ENCODE peak calls at places on chromosome 3, in five cellular contexts. D, P, B, S and R are unnamed samples.
A peak's percentile ranks its signal among the peaks of the same experiment; 100 is the strongest.

GRCh38 chr3:149252272-149252671 is 30.6 kb upstream of the CP start:
- DNase-seq in S (no peak), P (no peak), D (no peak), B (no peak), R (no peak)

GRCh38 chr3:186225603-186226002 is 116.7 kb upstream of the ETV5 start:
- DNase-seq in D (no peak), S (no peak), B (peak; percentile 86), P (no peak), R (no peak)

GRCh38 chr3:64351713-64352595 is 126.7 kb upstream of the PRICKLE2 start:
- DNase-seq in D (peak; percentile 54), B (no peak), P (no peak), S (no peak), R (peak; percentile 53)

GRCh38 chr3:41274944-41275668 is 75.8 kb downstream of the CTNNB1 start:
- DNase-seq in D (peak; percentile 50), S (no peak), P (no peak), B (no peak), R (no peak)

GRCh38 chr3:157447026-157447694 is 10.5 kb downstream of the PTX3 start:
- DNase-seq in P (no peak), B (no peak), D (peak; percentile 59), S (peak; percentile 11), R (no peak)

GRCh38 chr3:153257673-153258351 is 95.8 kb downstream of the RAP2B start:
- DNase-seq in P (no peak), D (peak; percentile 54), B (peak; percentile 7), S (no peak), R (no peak)

GRCh38 chr3:168040624-168041208 is 55.0 kb downstream of the GOLIM4 start:
- DNase-seq in S (peak; percentile 36), P (no peak), D (peak; percentile 60), B (peak; percentile 52), R (no peak)

GRCh38 chr3:187368765-187369450 is 723 bp downstream of the RTP4 start:
- DNase-seq in P (no peak), D (peak; percentile 65), B (peak; percentile 18), S (no peak), R (no peak)

GRCh38 chr3:125055913-125056705 is at the start of gene HEG1:
- DNase-seq in B (peak; percentile 82), P (no peak), S (peak; percentile 90), D (peak; percentile 92), R (peak; percentile 74)